ENCODE peak calls at places on chromosomes 13 and 19, in eight cellular contexts. Q, M, S, Y, R, N, T and X are unnamed samples. For H3K4me1, the result is how much of the 10 kb centered on the place peaks cover.

GRCh38 chr13:110138700-110139036 is 168.3 kb downstream of the COL4A1 start:
- DNase-seq in Q (no peak), M (peak), S (no peak), Y (no peak), R (no peak), N (no peak), T (no peak), X (no peak)

GRCh38 chr13:113648218-113648615 is 9.8 kb downstream of the ATP4B start:
- DNase-seq in Q (peak), M (no peak), S (no peak), Y (peak), R (peak), N (no peak), T (no peak), X (no peak)

GRCh38 chr13:31965361-31966066 is 66.1 kb upstream of the FRY start:
- DNase-seq in Q (no peak), M (no peak), S (no peak), Y (no peak), R (no peak), N (no peak), T (no peak), X (no peak)

GRCh38 chr13:113499936-113500335 is 9.4 kb upstream of the DCUN1D2 start:
- DNase-seq in Q (no peak), M (no peak), S (no peak), Y (no peak), R (no peak), N (no peak), T (no peak), X (no peak)

GRCh38 chr19:33214621-33215020 is 11.0 kb downstream of the SLC7A10 start:
- DNase-seq in Q (no peak), M (peak), S (no peak), Y (no peak), R (no peak), N (no peak), T (no peak), X (no peak)

GRCh38 chr13:95002968-95003813 is 290.8 kb upstream of the SOX21 start:
- DNase-seq in Q (no peak), M (no peak), S (no peak), Y (no peak), R (no peak), N (no peak), T (no peak), X (no peak)

GRCh38 chr13:102195566-102196462 is 206.0 kb downstream of the FGF14 start:
- DNase-seq in Q (no peak), M (no peak), S (no peak), Y (no peak), R (no peak), N (no peak), T (no peak), X (no peak)

GRCh38 chr19:2015611-2015950 is at the start of gene BTBD2:
- DNase-seq in Q (no peak), M (no peak), S (peak), Y (no peak), R (no peak), N (peak), T (peak), X (peak)

GRCh38 chr19:1747285-1748114 is 5.8 kb upstream of the ONECUT3 start:
- DNase-seq in Q (no peak), M (peak), S (no peak), Y (no peak), R (no peak), N (no peak), T (no peak), X (peak)

GRCh38 chr13:39385621-39386231 is 217.3 kb downstream of the LHFPL6 start:
- DNase-seq in Q (no peak), M (no peak), S (no peak), Y (no peak), R (no peak), N (no peak), T (no peak), X (no peak)

GRCh38 chr13:40271511-40271910 is 394.9 kb downstream of the FOXO1 start:
- DNase-seq in Q (peak), M (no peak), S (peak), Y (peak), R (no peak), N (peak), T (peak), X (no peak)

GRCh38 chr19:42155796-42156195 is 23.6 kb upstream of the POU2F2 start:
- DNase-seq in Q (no peak), M (no peak), S (no peak), Y (no peak), R (no peak), N (no peak), T (no peak), X (no peak)

GRCh38 chr13:110116072-110116487 is 190.9 kb downstream of the COL4A1 start:
- DNase-seq in Q (peak), M (peak), S (peak), Y (peak), R (peak), N (peak), T (peak), X (no peak)

GRCh38 chr19:3585301-3586123 is at the start of gene GIPC3:
- DNase-seq in Q (no peak), M (no peak), S (no peak), Y (no peak), R (no peak), N (no peak), T (no peak), X (no peak)

GRCh38 chr19:1325568-1326294 is 40.1 kb downstream of the EFNA2 start:
- DNase-seq in Q (no peak), M (no peak), S (no peak), Y (no peak), R (no peak), N (no peak), T (no peak), X (no peak)

GRCh38 chr19:40778865-40779284 is 828 bp downstream of the RAB4B start:
- DNase-seq in Q (no peak), M (peak), S (no peak), Y (no peak), R (no peak), N (no peak), T (no peak), X (no peak)

GRCh38 chr13:49693877-49694276 is 2.6 kb upstream of the EBPL start:
- DNase-seq in Q (no peak), M (no peak), S (no peak), Y (no peak), R (no peak), N (no peak), T (no peak), X (no peak)

GRCh38 chr13:52665325-52665724 is 12.7 kb downstream of the SUGT1 start:
- DNase-seq in Q (no peak), M (peak), S (no peak), Y (no peak), R (no peak), N (no peak), T (no peak), X (no peak)

GRCh38 chr13:91722267-91722884 is 324.0 kb downstream of the GPC5 start:
- DNase-seq in Q (no peak), M (no peak), S (no peak), Y (no peak), R (no peak), N (no peak), T (no peak), X (no peak)

GRCh38 chr19:40650749-40651305 is 39.6 kb downstream of the NUMBL start:
- DNase-seq in Q (peak), M (no peak), S (peak), Y (no peak), R (no peak), N (peak), T (peak), X (no peak)

GRCh38 chr19:45420356-45420755 is 3.4 kb downstream of the ERCC1 start:
- DNase-seq in Q (no peak), M (no peak), S (no peak), Y (no peak), R (no peak), N (no peak), T (no peak), X (no peak)

GRCh38 chr13:37870895-37871550 is 1.5 kb upstream of the TRPC4 start:
- DNase-seq in Q (no peak), M (no peak), S (no peak), Y (no peak), R (no peak), N (no peak), T (no peak), X (no peak)

GRCh38 chr19:33699754-33700407 is 78.1 kb downstream of the CHST8 start:
- DNase-seq in Q (no peak), M (no peak), S (no peak), Y (no peak), R (no peak), N (no peak), T (no peak), X (no peak)

GRCh38 chr13:76711515-76712182 is 174.6 kb downstream of the KCTD12 start:
- DNase-seq in Q (peak), M (no peak), S (peak), Y (no peak), R (no peak), N (peak), T (peak), X (no peak)

GRCh38 chr19:41816761-41817160 is 20.4 kb downstream of the CEACAM3 start:
- DNase-seq in Q (no peak), M (no peak), S (no peak), Y (no peak), R (no peak), N (no peak), T (no peak), X (no peak)

GRCh38 chr19:35030257-35031071 is at the start of gene SCN1B:
- DNase-seq in Q (peak), M (peak), S (no peak), Y (peak), R (peak), N (peak), T (peak), X (peak)

GRCh38 chr13:64505511-64505910 is 2724.6 kb downstream of the PCDH9 start:
- DNase-seq in Q (no peak), M (no peak), S (no peak), Y (no peak), R (no peak), N (no peak), T (no peak), X (no peak)

GRCh38 chr13:27967736-27968315 is 1.3 kb downstream of the CDX2 start:
- DNase-seq in Q (no peak), M (no peak), S (no peak), Y (no peak), R (no peak), N (no peak), T (no peak), X (no peak)
- H3K4me3 ChIP-seq in Q (no peak), M (peak), S (no peak), Y (peak), R (peak), N (no peak), T (no peak), X (no peak)

GRCh38 chr13:27161423-27161822 is 10.2 kb downstream of the USP12 start:
- DNase-seq in Q (no peak), M (no peak), S (no peak), Y (no peak), R (no peak), N (no peak), T (no peak), X (no peak)
- H3K4me1 ChIP-seq in Q (under half), M (under half), S (under half), Y (under half), R (under half), N (under half), T (under half), X (under half)

DNA sequence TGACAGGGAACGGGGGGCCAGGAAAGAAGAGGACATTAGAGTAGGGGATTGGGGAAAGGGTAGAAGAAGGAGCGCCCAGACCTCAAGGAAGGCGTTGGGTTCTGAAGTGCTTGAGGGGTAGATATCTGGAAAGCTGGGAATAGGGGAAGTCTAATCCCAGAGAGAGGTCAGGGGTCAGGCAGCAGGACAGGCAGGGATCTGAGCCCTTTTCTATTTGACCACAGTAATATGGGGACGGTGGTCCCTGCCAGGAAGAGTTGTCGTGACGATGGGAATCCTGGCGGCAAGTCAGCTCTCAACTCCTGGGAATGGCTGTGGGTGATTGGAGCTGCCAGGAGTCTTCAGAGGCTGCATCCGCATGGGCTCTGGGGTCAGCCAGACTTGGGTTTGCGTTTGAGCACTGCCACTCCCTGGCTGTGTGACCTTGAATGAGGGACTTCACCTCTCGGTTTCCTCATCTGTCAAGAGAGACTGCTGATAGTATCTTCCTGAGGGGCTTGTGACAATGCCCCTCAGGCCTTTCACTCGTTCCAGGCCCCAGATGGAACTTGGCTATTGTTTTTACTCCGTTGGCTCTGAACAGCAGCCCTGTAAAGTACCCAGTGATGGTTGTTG is 1.3 kb downstream of the AP2A1 start:
- DNase-seq in Q (no peak), M (no peak), S (no peak), Y (no peak), R (no peak), N (no peak), T (no peak), X (no peak)
- H3K27ac ChIP-seq in Q (peak), M (peak), S (peak), Y (peak), R (no peak), N (no peak), T (peak), X (no peak)

GRCh38 chr19:39502640-39503417 is 4.1 kb downstream of the DLL3 start:
- DNase-seq in Q (no peak), M (peak), S (no peak), Y (peak), R (peak), N (peak), T (peak), X (peak)
- H3K4me3 ChIP-seq in Q (no peak), M (peak), S (no peak), Y (no peak), R (no peak), N (no peak), T (no peak), X (no peak)